ENCODE peak calls at places on chromosomes 12 and 14, in nine cellular contexts. One of them, this sample, is unnamed.

GRCh38 chr12:121939190-121939589 is 20.8 kb downstream of the CFAP251 start:
- DNase-seq in pancreas: no peak
- DNase-seq in CD8-positive, alpha-beta memory T cell: no peak
- DNase-seq in AG09319: no peak
- DNase-seq in KBM-7: no peak
- DNase-seq in GM06990: no peak
- DNase-seq in NCI-H1417: no peak
- DNase-seq in Kasumi-1: peak; percentile 27
- DNase-seq in NCI-H345: no peak
- DNase-seq in this sample: no peak

GRCh38 chr12:108065061-108065460 is 64.0 kb upstream of the WSCD2 start:
- DNase-seq in NCI-H1417: no peak
- DNase-seq in pancreas: no peak
- DNase-seq in GM06990: no peak
- DNase-seq in CD8-positive, alpha-beta memory T cell: no peak
- DNase-seq in AG09319: no peak
- DNase-seq in KBM-7: no peak
- DNase-seq in NCI-H345: no peak
- DNase-seq in Kasumi-1: no peak
- DNase-seq in this sample: no peak

GRCh38 chr12:12872934-12873275 is 18.5 kb upstream of the GPRC5A start:
- DNase-seq in pancreas: no peak
- DNase-seq in CD8-positive, alpha-beta memory T cell: no peak
- DNase-seq in KBM-7: no peak
- DNase-seq in Kasumi-1: no peak
- DNase-seq in AG09319: no peak
- DNase-seq in NCI-H1417: no peak
- DNase-seq in NCI-H345: no peak
- DNase-seq in GM06990: no peak
- DNase-seq in this sample: no peak

GRCh38 chr14:51789631-51790030 is 70.8 kb upstream of the GNG2 start:
- DNase-seq in KBM-7: no peak
- DNase-seq in NCI-H1417: no peak
- DNase-seq in NCI-H345: no peak
- DNase-seq in Kasumi-1: peak; percentile 64
- DNase-seq in pancreas: no peak
- DNase-seq in GM06990: no peak
- DNase-seq in AG09319: no peak
- DNase-seq in CD8-positive, alpha-beta memory T cell: no peak
- DNase-seq in this sample: no peak

GRCh38 chr12:6896846-6897435 is 7.7 kb upstream of the LRRC23 start:
- DNase-seq in NCI-H345: no peak
- DNase-seq in pancreas: no peak
- DNase-seq in NCI-H1417: no peak
- DNase-seq in GM06990: no peak
- DNase-seq in CD8-positive, alpha-beta memory T cell: no peak
- DNase-seq in Kasumi-1: no peak
- DNase-seq in AG09319: no peak
- DNase-seq in KBM-7: no peak
- DNase-seq in this sample: no peak

GRCh38 chr12:53053223-53054111 is 3.6 kb downstream of the TNS2 start:
- DNase-seq in AG09319: no peak
- DNase-seq in pancreas: peak; percentile 87
- DNase-seq in Kasumi-1: peak; percentile 24
- DNase-seq in GM06990: no peak
- DNase-seq in NCI-H1417: peak; percentile 81
- DNase-seq in KBM-7: peak; percentile 34
- DNase-seq in CD8-positive, alpha-beta memory T cell: peak; percentile 44
- DNase-seq in NCI-H345: peak; percentile 81
- DNase-seq in this sample: peak; percentile 44

GRCh38 chr12:123251403-123252076 is 18.3 kb downstream of the MTRFR start:
- DNase-seq in Kasumi-1: no peak
- DNase-seq in GM06990: no peak
- DNase-seq in CD8-positive, alpha-beta memory T cell: no peak
- DNase-seq in KBM-7: no peak
- DNase-seq in NCI-H1417: no peak
- DNase-seq in NCI-H345: no peak
- DNase-seq in AG09319: no peak
- DNase-seq in pancreas: no peak
- DNase-seq in this sample: no peak

GRCh38 chr14:74618078-74618952 is 6.3 kb upstream of the LTBP2 start:
- DNase-seq in CD8-positive, alpha-beta memory T cell: peak; percentile 71
- DNase-seq in KBM-7: peak; percentile 58
- DNase-seq in GM06990: peak; percentile 33
- DNase-seq in pancreas: peak; percentile 64
- DNase-seq in NCI-H1417: no peak
- DNase-seq in Kasumi-1: peak; percentile 91
- DNase-seq in NCI-H345: no peak
- DNase-seq in AG09319: no peak
- DNase-seq in this sample: no peak

GRCh38 chr14:46686652-46687051 is 35.1 kb upstream of the RPL10L start:
- DNase-seq in pancreas: no peak
- DNase-seq in Kasumi-1: peak; percentile 98
- DNase-seq in CD8-positive, alpha-beta memory T cell: no peak
- DNase-seq in GM06990: no peak
- DNase-seq in KBM-7: peak; percentile 47
- DNase-seq in NCI-H345: no peak
- DNase-seq in AG09319: no peak
- DNase-seq in NCI-H1417: no peak
- DNase-seq in this sample: no peak

GRCh38 chr14:84969501-84969900 is 560.4 kb upstream of the FLRT2 start:
- DNase-seq in CD8-positive, alpha-beta memory T cell: no peak
- DNase-seq in NCI-H345: peak; percentile 49
- DNase-seq in GM06990: no peak
- DNase-seq in KBM-7: no peak
- DNase-seq in Kasumi-1: no peak
- DNase-seq in NCI-H1417: peak; percentile 7
- DNase-seq in AG09319: no peak
- DNase-seq in pancreas: no peak
- DNase-seq in this sample: no peak

GRCh38 chr12:107317751-107318553 is 224.6 kb upstream of the CRY1 start:
- DNase-seq in Kasumi-1: no peak
- DNase-seq in NCI-H345: peak; percentile 93
- DNase-seq in CD8-positive, alpha-beta memory T cell: peak; percentile 67
- DNase-seq in GM06990: peak; percentile 49
- DNase-seq in KBM-7: peak; percentile 84
- DNase-seq in pancreas: peak; percentile 93
- DNase-seq in NCI-H1417: peak; percentile 96
- DNase-seq in AG09319: peak; percentile 55
- DNase-seq in this sample: peak; percentile 88

GRCh38 chr12:70190252-70191010 is 52.8 kb upstream of the CNOT2 start:
- DNase-seq in Kasumi-1: no peak
- DNase-seq in AG09319: no peak
- DNase-seq in CD8-positive, alpha-beta memory T cell: no peak
- DNase-seq in GM06990: no peak
- DNase-seq in pancreas: no peak
- DNase-seq in KBM-7: no peak
- DNase-seq in NCI-H345: no peak
- DNase-seq in NCI-H1417: no peak
- DNase-seq in this sample: no peak

GRCh38 chr14:80434574-80435321 is 223.4 kb upstream of the DIO2 start:
- DNase-seq in GM06990: no peak
- DNase-seq in Kasumi-1: no peak
- DNase-seq in NCI-H345: peak; percentile 1
- DNase-seq in KBM-7: no peak
- DNase-seq in pancreas: no peak
- DNase-seq in NCI-H1417: peak; percentile 16
- DNase-seq in CD8-positive, alpha-beta memory T cell: no peak
- DNase-seq in AG09319: no peak
- DNase-seq in this sample: no peak

GRCh38 chr12:21775130-21775920 is 819 bp upstream of the KCNJ8 start:
- DNase-seq in KBM-7: no peak
- DNase-seq in CD8-positive, alpha-beta memory T cell: no peak
- DNase-seq in AG09319: no peak
- DNase-seq in NCI-H345: no peak
- DNase-seq in GM06990: no peak
- DNase-seq in Kasumi-1: no peak
- DNase-seq in pancreas: peak; percentile 74
- DNase-seq in NCI-H1417: no peak
- DNase-seq in this sample: no peak

GRCh38 chr14:49962616-49963015 is 69.7 kb downstream of the ARF6 start:
- DNase-seq in NCI-H345: no peak
- DNase-seq in NCI-H1417: no peak
- DNase-seq in KBM-7: no peak
- DNase-seq in CD8-positive, alpha-beta memory T cell: no peak
- DNase-seq in pancreas: no peak
- DNase-seq in GM06990: no peak
- DNase-seq in AG09319: no peak
- DNase-seq in Kasumi-1: no peak
- DNase-seq in this sample: no peak

GRCh38 chr12:92553389-92553788 is 149.4 kb upstream of the PLEKHG7 start:
- DNase-seq in Kasumi-1: no peak
- DNase-seq in GM06990: no peak
- DNase-seq in pancreas: peak; percentile 61
- DNase-seq in KBM-7: no peak
- DNase-seq in NCI-H1417: peak; percentile 18
- DNase-seq in AG09319: no peak
- DNase-seq in NCI-H345: peak; percentile 43
- DNase-seq in CD8-positive, alpha-beta memory T cell: no peak
- DNase-seq in this sample: peak; percentile 59

GRCh38 chr12:25320123-25321006 is 69.6 kb upstream of the KRAS start:
- DNase-seq in KBM-7: peak; percentile 39
- DNase-seq in CD8-positive, alpha-beta memory T cell: no peak
- DNase-seq in GM06990: peak; percentile 50
- DNase-seq in NCI-H1417: no peak
- DNase-seq in NCI-H345: no peak
- DNase-seq in Kasumi-1: no peak
- DNase-seq in pancreas: no peak
- DNase-seq in AG09319: no peak
- DNase-seq in this sample: no peak

GRCh38 chr12:88310069-88310468 is 168.0 kb downstream of the TMTC3 start:
- DNase-seq in pancreas: no peak
- DNase-seq in CD8-positive, alpha-beta memory T cell: no peak
- DNase-seq in KBM-7: no peak
- DNase-seq in NCI-H1417: no peak
- DNase-seq in GM06990: no peak
- DNase-seq in Kasumi-1: no peak
- DNase-seq in AG09319: no peak
- DNase-seq in NCI-H345: no peak
- DNase-seq in this sample: no peak

GRCh38 chr14:72142328-72142727 is 210.1 kb downstream of the RGS6 start:
- DNase-seq in pancreas: no peak
- DNase-seq in NCI-H345: no peak
- DNase-seq in NCI-H1417: peak; percentile 25
- DNase-seq in Kasumi-1: no peak
- DNase-seq in KBM-7: no peak
- DNase-seq in GM06990: no peak
- DNase-seq in AG09319: no peak
- DNase-seq in CD8-positive, alpha-beta memory T cell: no peak
- DNase-seq in this sample: peak; percentile 94

GRCh38 chr12:67911293-67911637 is 78.0 kb upstream of the IFNG-AS1 start:
- DNase-seq in Kasumi-1: no peak
- DNase-seq in NCI-H1417: no peak
- DNase-seq in pancreas: no peak
- DNase-seq in GM06990: no peak
- DNase-seq in KBM-7: no peak
- DNase-seq in CD8-positive, alpha-beta memory T cell: no peak
- DNase-seq in NCI-H345: no peak
- DNase-seq in AG09319: no peak
- DNase-seq in this sample: peak; percentile 1

GRCh38 chr12:112190626-112191025 is 65.3 kb downstream of the TRAFD1 start:
- DNase-seq in pancreas: peak; percentile 32
- DNase-seq in GM06990: no peak
- DNase-seq in NCI-H1417: peak; percentile 40
- DNase-seq in AG09319: no peak
- DNase-seq in KBM-7: no peak
- DNase-seq in NCI-H345: peak; percentile 79
- DNase-seq in Kasumi-1: no peak
- DNase-seq in CD8-positive, alpha-beta memory T cell: no peak
- DNase-seq in this sample: peak; percentile 42

GRCh38 chr12:4282892-4283511 is 9.4 kb downstream of the CCND2 start:
- DNase-seq in pancreas: no peak
- DNase-seq in Kasumi-1: no peak
- DNase-seq in AG09319: no peak
- DNase-seq in GM06990: no peak
- DNase-seq in KBM-7: no peak
- DNase-seq in CD8-positive, alpha-beta memory T cell: no peak
- DNase-seq in NCI-H345: no peak
- DNase-seq in NCI-H1417: no peak
- DNase-seq in this sample: no peak

GRCh38 chr12:68483592-68484373 is 126.9 kb upstream of the RAP1B start:
- DNase-seq in AG09319: peak; percentile 23
- DNase-seq in CD8-positive, alpha-beta memory T cell: no peak
- DNase-seq in Kasumi-1: no peak
- DNase-seq in pancreas: no peak
- DNase-seq in GM06990: no peak
- DNase-seq in NCI-H1417: no peak
- DNase-seq in KBM-7: no peak
- DNase-seq in NCI-H345: no peak
- DNase-seq in this sample: no peak

GRCh38 chr14:104292084-104292970 is 153.9 kb downstream of the KIF26A start:
- DNase-seq in NCI-H1417: no peak
- DNase-seq in NCI-H345: no peak
- DNase-seq in GM06990: no peak
- DNase-seq in CD8-positive, alpha-beta memory T cell: no peak
- DNase-seq in KBM-7: no peak
- DNase-seq in pancreas: no peak
- DNase-seq in AG09319: no peak
- DNase-seq in Kasumi-1: no peak
- DNase-seq in this sample: no peak

GRCh38 chr12:89370850-89371249 is 18.5 kb upstream of the DUSP6 start:
- DNase-seq in KBM-7: peak; percentile 54
- DNase-seq in pancreas: no peak
- DNase-seq in Kasumi-1: peak; percentile 57
- DNase-seq in CD8-positive, alpha-beta memory T cell: no peak
- DNase-seq in AG09319: no peak
- DNase-seq in NCI-H1417: no peak
- DNase-seq in NCI-H345: no peak
- DNase-seq in GM06990: no peak
- DNase-seq in this sample: no peak

GRCh38 chr14:49160983-49161382 is 425.2 kb downstream of the RPS29 start:
- DNase-seq in NCI-H1417: no peak
- DNase-seq in NCI-H345: no peak
- DNase-seq in CD8-positive, alpha-beta memory T cell: no peak
- DNase-seq in Kasumi-1: no peak
- DNase-seq in AG09319: no peak
- DNase-seq in GM06990: no peak
- DNase-seq in KBM-7: peak; percentile 20
- DNase-seq in pancreas: no peak
- DNase-seq in this sample: no peak

GRCh38 chr12:66603458-66603857 is 75.4 kb downstream of the GRIP1 start:
- DNase-seq in NCI-H1417: peak; percentile 36
- DNase-seq in pancreas: no peak
- DNase-seq in CD8-positive, alpha-beta memory T cell: no peak
- DNase-seq in Kasumi-1: no peak
- DNase-seq in AG09319: no peak
- DNase-seq in KBM-7: no peak
- DNase-seq in GM06990: no peak
- DNase-seq in NCI-H345: peak; percentile 67
- DNase-seq in this sample: peak; percentile 23

GRCh38 chr14:68510201-68510600 is 282.7 kb downstream of the ZFP36L1 start:
- DNase-seq in CD8-positive, alpha-beta memory T cell: no peak
- DNase-seq in pancreas: peak; percentile 19
- DNase-seq in NCI-H1417: no peak
- DNase-seq in GM06990: no peak
- DNase-seq in AG09319: peak; percentile 93
- DNase-seq in NCI-H345: no peak
- DNase-seq in KBM-7: no peak
- DNase-seq in Kasumi-1: no peak
- DNase-seq in this sample: no peak

GRCh38 chr12:131042848-131043245 is 89.1 kb downstream of the ADGRD1 start:
- DNase-seq in GM06990: no peak
- DNase-seq in NCI-H1417: no peak
- DNase-seq in NCI-H345: no peak
- DNase-seq in KBM-7: no peak
- DNase-seq in CD8-positive, alpha-beta memory T cell: no peak
- DNase-seq in AG09319: no peak
- DNase-seq in pancreas: no peak
- DNase-seq in Kasumi-1: no peak
- DNase-seq in this sample: no peak

GRCh38 chr12:124301084-124301654 is 6.3 kb downstream of the RFLNA start:
- DNase-seq in pancreas: no peak
- DNase-seq in GM06990: no peak
- DNase-seq in CD8-positive, alpha-beta memory T cell: no peak
- DNase-seq in NCI-H1417: no peak
- DNase-seq in AG09319: no peak
- DNase-seq in KBM-7: no peak
- DNase-seq in Kasumi-1: no peak
- DNase-seq in NCI-H345: no peak
- DNase-seq in this sample: no peak

GRCh38 chr12:4564819-4565218 is 2.8 kb downstream of the DYRK4 start:
- DNase-seq in CD8-positive, alpha-beta memory T cell: no peak
- DNase-seq in NCI-H1417: no peak
- DNase-seq in pancreas: no peak
- DNase-seq in GM06990: no peak
- DNase-seq in KBM-7: no peak
- DNase-seq in Kasumi-1: no peak
- DNase-seq in AG09319: no peak
- DNase-seq in NCI-H345: no peak
- DNase-seq in this sample: no peak